ENCODE peak calls at places on chromosome 13, in seven cellular contexts. K is lung; Y is GM23248; E is CD8-positive, alpha-beta memory T cell; L is H1; B is neuronal stem cell; O is pancreas. J is an unnamed sample.

GRCh38 chr13:80100636-80101035 is 240.3 kb downstream of the SPRY2 start:
- DNase-seq in K (no peak), Y (peak), E (no peak), L (no peak), B (no peak), O (no peak), J (no peak)

GRCh38 chr13:51035469-51035868 is 75.6 kb downstream of the C13orf42 start:
- DNase-seq in K (no peak), Y (no peak), E (no peak), L (no peak), B (no peak), O (no peak), J (no peak)

GRCh38 chr13:45537506-45537905 is 72.8 kb downstream of the COG3 start:
- DNase-seq in K (no peak), Y (peak), E (no peak), L (no peak), B (no peak), O (no peak), J (no peak)

GRCh38 chr13:111115051-111115840 is at the start of gene ARHGEF7:
- DNase-seq in K (no peak), Y (peak), E (no peak), L (no peak), B (peak), O (peak), J (no peak)

GRCh38 chr13:48159436-48160225 is 64.7 kb upstream of the MED4 start:
- DNase-seq in K (no peak), Y (peak), E (no peak), L (peak), B (no peak), O (no peak), J (no peak)

GRCh38 chr13:99496322-99497142 is 4.7 kb upstream of the TM9SF2 start:
- DNase-seq in K (peak), Y (peak), E (peak), L (no peak), B (no peak), O (no peak), J (no peak)

GRCh38 chr13:91142572-91142971 is 204.9 kb upstream of the MIR17HG start:
- DNase-seq in K (no peak), Y (peak), E (no peak), L (no peak), B (no peak), O (no peak), J (no peak)

GRCh38 chr13:76833465-76833864 is 52.7 kb downstream of the KCTD12 start:
- DNase-seq in K (no peak), Y (no peak), E (no peak), L (no peak), B (no peak), O (no peak), J (no peak)

GRCh38 chr13:26557393-26558073 is at the start of gene WASF3:
- DNase-seq in K (peak), Y (peak), E (no peak), L (peak), B (peak), O (peak), J (peak)

GRCh38 chr13:78875792-78876580 is 217.0 kb upstream of the OBI1 start:
- DNase-seq in K (no peak), Y (no peak), E (no peak), L (peak), B (no peak), O (peak), J (peak)

GRCh38 chr13:38372818-38373217 is 23.2 kb downstream of the UFM1 start:
- DNase-seq in K (no peak), Y (no peak), E (no peak), L (no peak), B (no peak), O (no peak), J (no peak)

GRCh38 chr13:50126378-50127016 is 111.3 kb downstream of the KCNRG start:
- DNase-seq in K (no peak), Y (peak), E (no peak), L (no peak), B (peak), O (peak), J (no peak)

GRCh38 chr13:109787135-109787954 is 962 bp upstream of the IRS2 start:
- DNase-seq in K (no peak), Y (peak), E (no peak), L (no peak), B (peak), O (peak), J (no peak)

GRCh38 chr13:109205315-109205714 is 575.9 kb downstream of the MYO16 start:
- DNase-seq in K (no peak), Y (no peak), E (no peak), L (no peak), B (no peak), O (no peak), J (no peak)

GRCh38 chr13:66835040-66835628 is 395.0 kb downstream of the PCDH9 start:
- DNase-seq in K (no peak), Y (no peak), E (no peak), L (no peak), B (no peak), O (peak), J (no peak)

GRCh38 chr13:91647361-91647970 is 249.0 kb downstream of the GPC5 start:
- DNase-seq in K (no peak), Y (peak), E (no peak), L (peak), B (peak), O (no peak), J (peak)

GRCh38 chr13:45073809-45074208 is 46.5 kb upstream of the GTF2F2 start:
- DNase-seq in K (no peak), Y (no peak), E (no peak), L (no peak), B (no peak), O (no peak), J (peak)

GRCh38 chr13:95128045-95128643 is 173.1 kb downstream of the ABCC4 start:
- DNase-seq in K (no peak), Y (no peak), E (no peak), L (no peak), B (no peak), O (no peak), J (no peak)

GRCh38 chr13:44697058-44697457 is 120.9 kb upstream of the TSC22D1 start:
- DNase-seq in K (no peak), Y (no peak), E (no peak), L (no peak), B (no peak), O (no peak), J (no peak)

GRCh38 chr13:102945324-102945815 is 99.5 kb downstream of the ERCC5 start:
- DNase-seq in K (no peak), Y (no peak), E (no peak), L (no peak), B (no peak), O (no peak), J (no peak)

GRCh38 chr13:44434441-44435141 is 61.0 kb downstream of the SERP2 start:
- DNase-seq in K (no peak), Y (no peak), E (no peak), L (no peak), B (no peak), O (no peak), J (no peak)

DNA sequence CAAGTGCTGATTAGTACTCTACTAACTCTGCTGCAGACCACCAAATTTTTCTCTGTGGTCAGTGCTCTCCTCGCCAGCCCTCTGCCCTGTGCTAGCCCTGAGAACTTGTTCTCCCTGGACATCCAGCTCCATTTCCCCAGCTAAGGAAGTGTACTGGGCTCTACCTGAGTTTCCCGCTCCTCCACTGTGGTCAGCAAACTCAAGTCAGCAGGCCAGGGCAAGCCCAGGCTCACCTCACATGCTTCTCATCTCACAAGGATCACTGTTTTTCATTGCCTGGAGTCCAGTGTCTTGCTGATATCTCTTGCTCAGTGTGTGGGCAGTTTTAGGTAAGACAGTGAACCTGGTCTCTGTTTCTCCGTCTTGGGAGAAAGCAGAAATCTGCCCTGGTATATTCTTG is 201.4 kb downstream of the FOXO1 start:
- DNase-seq in K (no peak), Y (no peak), E (no peak), L (no peak), B (no peak), O (no peak), J (no peak)
- H3K4me3 ChIP-seq in K (no peak), Y (no peak), E (no peak), L (no peak), B (no peak), O (no peak), J (no peak)

DNA sequence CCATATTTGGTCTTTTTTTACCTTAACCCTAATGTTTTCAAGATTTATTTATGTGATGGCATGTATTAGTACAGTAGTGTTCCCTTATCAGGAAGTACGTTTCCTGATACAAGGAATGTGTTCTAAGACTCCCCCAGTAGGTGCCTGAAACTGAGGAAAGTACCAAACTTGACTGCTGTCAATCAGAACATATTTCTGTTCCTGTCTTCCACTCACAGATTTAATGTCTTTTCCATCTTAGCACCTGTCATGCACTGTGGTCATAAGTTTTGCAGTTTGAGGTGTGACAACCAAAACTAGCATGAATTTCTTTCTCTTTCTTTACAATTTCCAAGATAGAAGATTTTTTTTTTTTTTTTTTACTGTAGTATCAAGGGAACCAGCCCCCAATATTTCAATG is 62.9 kb downstream of the LMO7 start:
- DNase-seq in K (no peak), Y (no peak), E (no peak), L (no peak), B (no peak), O (no peak), J (no peak)
- H3K4me3 ChIP-seq in K (no peak), Y (no peak), E (no peak), L (no peak), B (no peak), O (no peak), J (no peak)

DNA sequence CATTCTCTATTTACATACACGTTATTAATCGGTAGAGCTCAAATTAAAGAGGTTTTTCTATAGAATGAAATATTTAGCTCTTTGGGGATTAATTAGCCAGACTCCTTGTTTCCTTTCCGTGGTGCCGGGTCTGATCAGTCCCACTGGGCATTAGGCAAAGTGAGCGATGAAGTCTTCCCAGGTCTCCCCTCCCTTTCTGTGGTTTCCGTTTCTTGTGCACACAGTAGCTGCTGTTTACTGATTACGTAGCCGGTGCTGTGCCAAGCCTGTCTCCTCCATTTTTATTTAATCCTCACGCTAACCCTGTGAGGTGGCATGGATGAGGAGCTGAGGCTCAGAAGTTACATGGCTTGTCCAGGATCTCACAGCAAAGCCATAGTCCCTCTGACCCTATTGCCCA is 9.0 kb downstream of the SLC25A15 start:
- DNase-seq in K (no peak), Y (no peak), E (no peak), L (no peak), B (no peak), O (no peak), J (no peak)
- H3K4me3 ChIP-seq in K (no peak), Y (no peak), E (peak), L (no peak), B (no peak), O (peak), J (no peak)

DNA sequence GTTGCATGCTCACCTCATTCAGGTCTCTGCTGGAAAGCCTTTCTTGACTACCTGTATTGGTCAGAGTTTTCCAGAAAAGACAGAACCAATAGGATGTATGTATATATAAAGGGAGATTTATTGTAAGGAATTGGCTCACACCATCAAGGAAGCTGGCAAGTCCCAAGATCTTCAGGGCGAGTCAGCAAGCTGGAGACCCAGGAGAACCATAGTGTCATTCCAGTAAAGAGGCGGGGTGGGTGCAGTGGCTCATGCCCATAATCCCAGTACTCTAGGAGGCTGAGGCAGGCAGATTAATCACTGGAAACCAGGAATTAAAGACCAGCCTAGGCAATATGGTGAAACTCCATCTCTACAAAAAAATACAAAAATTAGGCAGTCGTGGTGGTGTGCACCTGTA is 30.4 kb upstream of the FARP1 start:
- DNase-seq in K (no peak), Y (peak), E (no peak), L (no peak), B (no peak), O (no peak), J (no peak)
- H3K4me3 ChIP-seq in K (no peak), Y (no peak), E (no peak), L (no peak), B (no peak), O (no peak), J (no peak)

GRCh38 chr13:23506071-23506820 is 64.0 kb upstream of the TNFRSF19 start:
- DNase-seq in K (no peak), Y (peak), E (no peak), L (no peak), B (no peak), O (no peak), J (no peak)

GRCh38 chr13:23506821-23507210 is 63.4 kb upstream of the TNFRSF19 start:
- DNase-seq in K (no peak), Y (peak), E (no peak), L (no peak), B (no peak), O (no peak), J (no peak)

GRCh38 chr13:23500858-23501257 is 67.4 kb upstream of the SACS start:
- DNase-seq in K (no peak), Y (peak), E (no peak), L (no peak), B (no peak), O (no peak), J (no peak)

GRCh38 chr13:23504188-23504587 is 66.0 kb upstream of the TNFRSF19 start:
- DNase-seq in K (no peak), Y (peak), E (no peak), L (no peak), B (no peak), O (no peak), J (no peak)

DNA sequence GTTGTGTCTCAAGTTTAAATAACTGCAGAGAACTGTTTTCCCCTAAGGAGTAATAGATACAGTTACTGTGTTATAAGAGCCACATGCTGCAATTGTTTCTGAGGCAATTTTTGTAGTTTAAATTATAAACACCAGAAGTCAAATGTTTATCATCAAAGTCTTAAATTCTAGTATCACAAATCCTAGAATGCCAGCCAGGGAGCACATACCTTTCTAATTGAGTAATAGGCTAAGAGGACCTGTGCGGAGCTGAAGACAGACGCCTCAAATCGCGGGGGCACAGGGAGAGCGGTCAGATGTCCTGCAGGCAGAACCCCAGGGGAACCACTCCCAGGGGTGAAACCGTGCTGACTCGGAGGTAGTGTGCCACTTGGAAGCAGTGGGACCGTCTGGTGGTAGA is 65.2 kb upstream of the TNFRSF19 start:
- DNase-seq in K (no peak), Y (peak), E (no peak), L (no peak), B (no peak), O (no peak), J (no peak)
- H3K4me3 ChIP-seq in K (no peak), Y (peak), E (no peak), L (no peak), B (no peak), O (no peak), J (no peak)

GRCh38 chr13:42378383-42378780 is 106.4 kb downstream of the AKAP11 start:
- DNase-seq in K (no peak), Y (no peak), E (no peak), L (no peak), B (no peak), O (no peak), J (no peak)

GRCh38 chr13:42375663-42376062 is 103.7 kb downstream of the AKAP11 start:
- DNase-seq in K (no peak), Y (no peak), E (no peak), L (no peak), B (no peak), O (no peak), J (no peak)

GRCh38 chr13:42379241-42379640 is 107.3 kb downstream of the AKAP11 start:
- DNase-seq in K (no peak), Y (no peak), E (no peak), L (no peak), B (no peak), O (no peak), J (no peak)

GRCh38 chr13:42380420-42381164 is 108.6 kb downstream of the AKAP11 start:
- DNase-seq in K (no peak), Y (no peak), E (no peak), L (no peak), B (no peak), O (no peak), J (no peak)

DNA sequence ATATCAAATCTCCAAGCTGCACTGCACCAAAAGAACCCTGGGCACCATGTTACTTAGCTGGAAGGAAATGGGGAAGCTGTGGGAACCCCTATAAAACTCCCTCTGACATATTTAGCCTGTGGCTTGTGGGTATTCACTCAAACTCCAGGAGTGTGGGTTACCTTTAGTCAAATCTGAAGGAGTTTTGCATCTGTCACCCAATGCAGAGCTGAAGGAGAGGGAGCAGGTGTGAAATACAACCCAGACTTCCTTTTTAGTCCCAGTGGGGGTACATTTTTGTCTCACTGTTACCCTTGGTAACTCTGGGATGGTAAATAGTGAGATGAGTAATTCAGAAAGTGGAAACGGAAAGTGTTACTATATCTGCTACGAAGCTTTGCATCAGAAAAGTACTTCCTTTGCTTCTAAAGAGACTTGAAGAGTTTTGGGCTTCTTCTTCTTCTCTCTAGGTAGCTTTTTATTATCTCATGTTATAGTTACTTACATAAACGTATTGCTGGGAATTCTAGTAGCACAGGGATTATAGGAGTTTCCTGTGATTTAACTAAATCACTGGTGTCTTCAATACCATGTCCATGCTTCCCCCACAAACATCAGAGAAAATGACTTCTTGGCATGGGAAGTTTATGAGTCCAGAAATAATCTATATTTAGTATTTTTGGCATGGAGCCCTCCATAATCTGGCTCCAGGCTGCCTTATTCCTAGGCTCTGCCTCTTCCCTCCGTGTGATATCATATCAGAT is 105.9 kb downstream of the AKAP11 start:
- DNase-seq in K (no peak), Y (no peak), E (no peak), L (no peak), B (no peak), O (no peak), J (no peak)
- H3K4me3 ChIP-seq in K (no peak), Y (no peak), E (no peak), L (no peak), B (no peak), O (no peak), J (no peak)

GRCh38 chr13:60970736-60971135 is 444.9 kb downstream of the PCDH20 start:
- DNase-seq in K (no peak), Y (no peak), E (no peak), L (peak), B (no peak), O (no peak), J (no peak)

GRCh38 chr13:60974296-60974695 is 441.4 kb downstream of the PCDH20 start:
- DNase-seq in K (no peak), Y (no peak), E (no peak), L (no peak), B (no peak), O (no peak), J (no peak)

GRCh38 chr13:60981407-60981806 is 434.2 kb downstream of the PCDH20 start:
- DNase-seq in K (no peak), Y (no peak), E (no peak), L (no peak), B (no peak), O (no peak), J (no peak)

GRCh38 chr13:60976367-60976766 is 439.3 kb downstream of the PCDH20 start:
- DNase-seq in K (no peak), Y (no peak), E (no peak), L (no peak), B (no peak), O (no peak), J (no peak)
- H3K4me3 ChIP-seq in K (no peak), Y (no peak), E (no peak), L (no peak), B (no peak), O (no peak), J (no peak)

GRCh38 chr13:31477961-31478360 is 261.4 kb upstream of the RXFP2 start:
- DNase-seq in K (no peak), Y (peak), E (no peak), L (no peak), B (no peak), O (no peak), J (no peak)
- H3K4me3 ChIP-seq in K (no peak), Y (no peak), E (no peak), L (no peak), B (no peak), O (no peak), J (no peak)

GRCh38 chr13:27790523-27790922 is 1.8 kb upstream of the GSX1 start:
- DNase-seq in K (no peak), Y (no peak), E (no peak), L (no peak), B (no peak), O (no peak), J (no peak)
- H3K4me3 ChIP-seq in K (no peak), Y (no peak), E (peak), L (no peak), B (no peak), O (no peak), J (peak)

J was measured in iPS DF 6.9.